ENCODE peak calls at places on chromosomes 7 and 10, in five cellular contexts. U, L, S, I and N are unnamed samples.

GRCh38 chr10:4982764-4983226 is 19.6 kb downstream of the AKR1C1 start:
- DNase-seq in U (no peak), L (no peak), S (peak), I (no peak), N (no peak)

GRCh38 chr7:47228386-47229014 is 353.4 kb downstream of the TNS3 start:
- DNase-seq in U (no peak), L (no peak), S (no peak), I (no peak), N (no peak)

GRCh38 chr10:61993676-61994401 is 92.3 kb downstream of the ARID5B start:
- DNase-seq in U (no peak), L (no peak), S (no peak), I (no peak), N (no peak)

GRCh38 chr7:34718867-34719266 is 60.8 kb downstream of the NPSR1 start:
- DNase-seq in U (no peak), L (no peak), S (no peak), I (no peak), N (no peak)

GRCh38 chr10:107548301-107548700 is 383.8 kb upstream of the SORCS1 start:
- DNase-seq in U (no peak), L (no peak), S (no peak), I (no peak), N (no peak)

GRCh38 chr7:30679664-30680063 is 2.6 kb downstream of the CRHR2 start:
- DNase-seq in U (no peak), L (no peak), S (no peak), I (no peak), N (no peak)

GRCh38 chr7:127588019-127588696 is at the start of gene ARF5:
- DNase-seq in U (peak), L (peak), S (peak), I (peak), N (peak)

GRCh38 chr7:6221340-6222319 is 50.8 kb downstream of the CYTH3 start:
- DNase-seq in U (no peak), L (no peak), S (no peak), I (no peak), N (no peak)

GRCh38 chr10:103123282-103124033 is 69.6 kb downstream of the NT5C2 start:
- DNase-seq in U (no peak), L (no peak), S (no peak), I (no peak), N (no peak)

GRCh38 chr10:119203006-119203405 is 4.4 kb upstream of the GRK5 start:
- DNase-seq in U (no peak), L (no peak), S (no peak), I (no peak), N (no peak)

GRCh38 chr10:3948843-3949242 is 163.8 kb upstream of the KLF6 start:
- DNase-seq in U (peak), L (peak), S (no peak), I (peak), N (no peak)

GRCh38 chr7:139738101-139738489 is 39.7 kb downstream of the HIPK2 start:
- DNase-seq in U (no peak), L (no peak), S (no peak), I (peak), N (no peak)

GRCh38 chr7:134782121-134782623 is 2.7 kb downstream of the CALD1 start:
- DNase-seq in U (no peak), L (no peak), S (no peak), I (no peak), N (no peak)

GRCh38 chr7:143002106-143002505 is 24.8 kb downstream of the OR9A2 start:
- DNase-seq in U (no peak), L (no peak), S (no peak), I (no peak), N (no peak)

GRCh38 chr7:108452707-108453106 is 3.5 kb downstream of the NRCAM start:
- DNase-seq in U (no peak), L (no peak), S (no peak), I (no peak), N (no peak)

GRCh38 chr10:93913706-93914105 is 19.9 kb downstream of the SLC35G1 start:
- DNase-seq in U (no peak), L (no peak), S (no peak), I (no peak), N (no peak)

GRCh38 chr10:15624405-15625191 is 95.1 kb downstream of the ITGA8 start:
- DNase-seq in U (no peak), L (no peak), S (no peak), I (no peak), N (no peak)

GRCh38 chr10:11600280-11600679 is 11.2 kb downstream of the USP6NL start:
- DNase-seq in U (no peak), L (no peak), S (no peak), I (no peak), N (no peak)

GRCh38 chr10:97321032-97321806 is 2.1 kb downstream of the FRAT1 start:
- DNase-seq in U (no peak), L (no peak), S (peak), I (peak), N (no peak)

GRCh38 chr7:109206196-109206595 is 636.5 kb downstream of the DNAJB9 start:
- DNase-seq in U (no peak), L (no peak), S (no peak), I (no peak), N (no peak)

GRCh38 chr7:151808296-151809155 is 68.4 kb downstream of the PRKAG2 start:
- DNase-seq in U (no peak), L (no peak), S (peak), I (no peak), N (no peak)

GRCh38 chr10:74975758-74976157 is 135.7 kb upstream of the SAMD8 start:
- DNase-seq in U (no peak), L (no peak), S (no peak), I (no peak), N (no peak)

GRCh38 chr10:132554991-132555647 is 17.5 kb downstream of the INPP5A start:
- DNase-seq in U (peak), L (peak), S (peak), I (peak), N (no peak)

GRCh38 chr7:117279203-117279602 is 43.7 kb downstream of the WNT2 start:
- DNase-seq in U (no peak), L (no peak), S (no peak), I (no peak), N (no peak)

GRCh38 chr7:84705079-84705478 is 481.8 kb downstream of the SEMA3D start:
- DNase-seq in U (no peak), L (no peak), S (no peak), I (no peak), N (no peak)

GRCh38 chr7:98296833-98297232 is 15.3 kb downstream of the BRI3 start:
- DNase-seq in U (no peak), L (no peak), S (no peak), I (no peak), N (no peak)
- H3K27ac ChIP-seq in U (no peak), L (no peak), S (no peak), I (no peak), N (no peak)

GRCh38 chr7:129828078-129828762 is 124.5 kb downstream of the UBE2H start:
- DNase-seq in U (no peak), L (no peak), S (no peak), I (peak), N (no peak)

GRCh38 chr7:129825554-129826267 is 127.0 kb downstream of the UBE2H start:
- DNase-seq in U (peak), L (peak), S (peak), I (peak), N (no peak)

GRCh38 chr7:129824291-129825004 is 128.3 kb downstream of the UBE2H start:
- DNase-seq in U (no peak), L (no peak), S (no peak), I (peak), N (no peak)

GRCh38 chr7:129827467-129827990 is 125.2 kb downstream of the UBE2H start:
- DNase-seq in U (no peak), L (no peak), S (no peak), I (peak), N (no peak)

GRCh38 chr7:129825005-129825553 is 127.7 kb downstream of the UBE2H start:
- DNase-seq in U (peak), L (peak), S (peak), I (peak), N (no peak)
- TF ChIP-seq CTCF in U (peak), L (no peak), S (no peak), I (no peak), N (peak)

GRCh38 chr10:114767589-114768393 is 53.8 kb upstream of the FHIP2A start:
- DNase-seq in U (peak), L (no peak), S (peak), I (no peak), N (no peak)
- H3K27ac ChIP-seq in U (peak), L (no peak), S (peak), I (no peak), N (no peak)

GRCh38 chr10:89207801-89208551 is 859 bp upstream of the CH25H start:
- DNase-seq in U (peak), L (no peak), S (peak), I (peak), N (no peak)

GRCh38 chr10:89204621-89205020 is 2.5 kb downstream of the CH25H start:
- DNase-seq in U (no peak), L (no peak), S (no peak), I (no peak), N (no peak)

GRCh38 chr10:89209718-89210117 is 2.6 kb upstream of the CH25H start:
- DNase-seq in U (no peak), L (no peak), S (no peak), I (no peak), N (no peak)

GRCh38 chr10:89207181-89207800 is at the start of gene CH25H:
- DNase-seq in U (peak), L (no peak), S (peak), I (peak), N (no peak)

GRCh38 chr10:89206402-89207180 is 526 bp downstream of the CH25H start:
- DNase-seq in U (no peak), L (no peak), S (peak), I (no peak), N (no peak)
- TF ChIP-seq CTCF in U (no peak), L (no peak), S (no peak), I (no peak), N (no peak)

GRCh38 chr10:29748109-29748650 is 113.4 kb upstream of the SVIL start:
- DNase-seq in U (no peak), L (no peak), S (no peak), I (no peak), N (no peak)
- H3K27ac ChIP-seq in U (no peak), L (no peak), S (no peak), I (no peak), N (no peak)

GRCh38 chr7:131328387-131329175 is 905 bp downstream of the MKLN1 start:
- DNase-seq in U (no peak), L (no peak), S (no peak), I (no peak), N (no peak)
- TF ChIP-seq CTCF in U (no peak), L (no peak), S (no peak), I (no peak), N (no peak)

DNA sequence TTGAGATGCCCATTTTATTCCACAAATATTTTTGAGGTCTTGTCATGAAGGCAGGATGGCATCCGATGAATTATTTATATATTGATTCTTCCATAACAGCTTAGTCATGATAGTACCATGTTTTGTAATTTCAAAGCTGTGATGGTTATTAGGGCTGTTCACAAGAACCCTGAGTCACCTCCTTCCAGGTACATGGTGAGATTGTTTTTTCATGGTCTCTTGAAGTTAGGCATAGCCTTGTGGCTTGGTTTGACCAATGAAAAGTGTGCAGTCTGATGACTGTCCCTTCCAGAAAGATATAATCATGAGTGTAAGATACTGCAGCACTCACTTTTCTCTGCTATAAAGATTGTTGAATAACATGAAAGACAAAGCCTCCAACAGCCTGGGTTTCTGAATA is 274.8 kb downstream of the FGFR2 start:
- DNase-seq in U (no peak), L (no peak), S (no peak), I (no peak), N (no peak)
- H3K27ac ChIP-seq in U (no peak), L (no peak), S (no peak), I (no peak), N (no peak)

GRCh38 chr7:80294321-80294720 is 159.7 kb downstream of the GNAI1 start:
- DNase-seq in U (no peak), L (no peak), S (no peak), I (no peak), N (no peak)

GRCh38 chr7:80287400-80288174 is 153.0 kb downstream of the GNAI1 start:
- DNase-seq in U (no peak), L (no peak), S (no peak), I (no peak), N (no peak)

GRCh38 chr7:80286611-80287010 is 152.0 kb downstream of the GNAI1 start:
- DNase-seq in U (no peak), L (no peak), S (no peak), I (no peak), N (no peak)

GRCh38 chr7:80284848-80285247 is 150.2 kb downstream of the GNAI1 start:
- DNase-seq in U (no peak), L (no peak), S (no peak), I (no peak), N (peak)

DNA sequence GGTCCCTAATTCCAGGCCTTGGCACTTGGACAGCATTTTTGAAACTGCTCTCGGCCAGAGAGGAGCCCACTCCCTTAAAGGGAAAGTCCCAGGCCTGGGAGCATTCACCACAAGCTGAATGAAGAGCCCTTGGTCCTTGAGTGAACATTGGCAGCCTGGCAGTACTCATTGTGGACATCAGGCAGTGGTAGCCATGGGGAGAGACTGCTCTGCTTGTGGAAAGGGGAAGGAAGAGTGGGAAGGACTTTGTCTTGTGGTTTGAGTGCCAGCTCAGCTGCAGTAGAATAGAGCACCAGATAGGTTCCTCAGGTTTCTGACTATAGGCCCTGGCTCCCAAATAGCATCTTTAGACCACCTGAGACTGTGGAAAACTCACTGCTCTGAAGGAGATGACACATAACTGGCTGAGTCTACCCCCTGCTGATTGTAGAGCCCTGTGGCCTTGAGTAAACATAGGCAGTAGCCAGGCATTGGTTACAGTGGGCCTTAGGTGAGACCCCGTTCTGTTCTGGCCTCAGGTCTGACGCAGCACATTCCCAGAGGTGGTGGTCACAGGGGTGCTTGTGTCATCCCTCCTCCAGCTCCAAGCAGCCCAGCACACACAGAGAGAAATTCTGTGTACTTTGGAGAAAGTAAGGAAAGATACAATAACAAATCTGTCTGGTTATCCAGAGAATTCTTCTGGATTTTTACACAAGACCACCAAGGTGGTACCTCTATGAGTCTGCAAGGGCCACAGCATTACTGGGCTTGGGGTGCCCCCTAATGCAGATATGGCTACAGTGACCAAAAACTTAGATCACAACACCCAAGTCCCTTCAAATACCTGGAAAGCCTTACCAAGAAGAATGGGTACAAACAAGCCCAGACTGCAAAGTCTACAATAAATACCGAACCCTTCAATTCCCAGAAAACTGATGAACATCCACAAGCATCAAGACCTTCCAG is 153.8 kb downstream of the GNAI1 start:
- DNase-seq in U (no peak), L (no peak), S (no peak), I (no peak), N (no peak)
- TF ChIP-seq CTCF in U (peak), L (no peak), S (peak), I (peak), N (no peak)

DNA sequence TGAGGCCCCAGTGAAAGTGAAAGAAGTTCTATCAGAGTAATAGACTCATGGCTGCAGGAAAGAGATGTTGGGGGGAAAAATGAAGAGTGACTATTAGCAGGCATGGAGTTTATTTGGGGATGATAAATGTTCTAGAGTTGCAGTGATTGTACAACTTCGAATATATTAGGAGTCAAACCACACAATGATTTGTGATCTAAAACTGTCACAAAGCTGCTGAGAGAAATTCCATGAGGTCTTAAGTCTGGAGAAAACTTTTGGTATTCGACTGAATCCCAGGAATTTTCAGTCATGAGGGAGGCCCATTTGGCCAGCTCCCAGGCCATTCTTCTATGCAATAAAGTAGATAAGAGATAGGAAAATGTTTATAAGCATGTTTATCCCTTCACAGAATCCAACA is 55.9 kb upstream of the UNC5B start:
- DNase-seq in U (no peak), L (no peak), S (no peak), I (no peak), N (no peak)
- H3K27ac ChIP-seq in U (no peak), L (no peak), S (no peak), I (no peak), N (no peak)

GRCh38 chr7:77537595-77538185 is 595 bp downstream of the PTPN12 start:
- DNase-seq in U (peak), L (peak), S (peak), I (peak), N (no peak)
- TF ChIP-seq CTCF in U (no peak), L (no peak), S (no peak), I (no peak), N (no peak)